ENCODE peak calls at places on chromosomes 1 and 21, in ten cellular contexts. F, X, Y, G, W, V, N, D, S and K are unnamed samples.

GRCh38 chr1:226736908-226737818 is 1.9 kb downstream of the ITPKB start:
- DNase-seq in S (peak), V (peak), F (no peak), D (peak), X (peak), W (no peak), G (no peak), Y (peak), N (peak), K (no peak)

GRCh38 chr1:212791261-212791675 is 309 bp downstream of the NSL1 start:
- DNase-seq in X (peak), G (no peak), Y (peak), W (no peak), N (peak), V (no peak), F (no peak), S (no peak), D (no peak), K (no peak)

GRCh38 chr1:66747500-66747899 is 4.8 kb upstream of the DYNLT5 start:
- DNase-seq in W (no peak), G (no peak), V (no peak), S (no peak), F (no peak), N (peak), Y (no peak), X (no peak), D (no peak), K (no peak)

GRCh38 chr1:6008696-6009095 is 16.5 kb upstream of the NPHP4 start:
- DNase-seq in Y (no peak), W (no peak), N (no peak), X (no peak), G (no peak), D (no peak), V (no peak), S (no peak), F (no peak), K (no peak)

GRCh38 chr1:78688701-78689100 is 39.1 kb downstream of the IFI44 start:
- DNase-seq in D (no peak), Y (peak), X (peak), F (no peak), V (no peak), G (peak), S (no peak), N (peak), W (no peak), K (no peak)

GRCh38 chr1:25926731-25927496 is 20.7 kb upstream of the STMN1 start:
- DNase-seq in X (no peak), N (no peak), D (no peak), S (no peak), Y (no peak), G (no peak), W (no peak), V (no peak), F (no peak), K (no peak)

GRCh38 chr21:41362605-41363369 is 960 bp downstream of the MX2 start:
- DNase-seq in V (no peak), S (no peak), F (no peak), Y (no peak), N (no peak), G (no peak), W (no peak), X (no peak), D (no peak), K (no peak)

GRCh38 chr1:66214901-66215300 is 319.1 kb upstream of the SGIP1 start:
- DNase-seq in X (no peak), G (no peak), F (no peak), W (no peak), Y (peak), V (no peak), N (peak), S (peak), D (no peak), K (no peak)

GRCh38 chr1:232457607-232458006 is 172.3 kb downstream of the SIPA1L2 start:
- DNase-seq in X (no peak), S (no peak), Y (no peak), W (no peak), G (no peak), D (no peak), F (no peak), V (peak), N (no peak), K (no peak)

GRCh38 chr1:235714205-235714897 is 64.8 kb upstream of the GNG4 start:
- DNase-seq in W (no peak), X (no peak), N (no peak), F (no peak), Y (no peak), V (no peak), D (peak), S (no peak), G (no peak), K (no peak)

GRCh38 chr1:110002695-110003094 is 18.1 kb downstream of the AHCYL1 start:
- DNase-seq in X (no peak), D (no peak), F (no peak), Y (no peak), G (no peak), S (no peak), N (no peak), V (no peak), W (no peak), K (no peak)

GRCh38 chr1:171257207-171258052 is 9.1 kb downstream of the FMO1 start:
- DNase-seq in D (peak), X (peak), S (no peak), W (no peak), G (no peak), Y (peak), F (no peak), V (no peak), N (no peak), K (no peak)

GRCh38 chr1:22975694-22976093 is 3.0 kb upstream of the LACTBL1 start:
- DNase-seq in F (no peak), G (no peak), D (no peak), N (peak), Y (no peak), W (no peak), S (no peak), V (no peak), X (no peak), K (no peak)

GRCh38 chr1:12537906-12538461 is 80.0 kb downstream of the DHRS3 start:
- DNase-seq in Y (no peak), W (no peak), G (no peak), S (no peak), N (no peak), F (no peak), D (no peak), X (no peak), V (no peak), K (no peak)

GRCh38 chr1:180981596-180982387 is 40.9 kb downstream of the STX6 start:
- DNase-seq in X (no peak), S (peak), G (peak), V (peak), D (peak), N (no peak), Y (peak), F (peak), W (no peak), K (no peak)

GRCh38 chr1:108199781-108200626 is at the start of gene SLC25A24:
- DNase-seq in V (peak), X (peak), F (peak), S (peak), W (peak), Y (peak), G (no peak), N (peak), D (peak), K (no peak)

GRCh38 chr1:59318271-59318865 is 21.5 kb downstream of the FGGY start:
- DNase-seq in V (no peak), G (no peak), D (no peak), F (no peak), N (no peak), X (no peak), Y (no peak), S (no peak), W (no peak), K (no peak)